ENCODE peak calls at places on chromosome 20, in seven cellular contexts. R is trophoblast cell, E is foreskin keratinocyte, V is ovary, X is hepatocyte, M is H9, P is mesendoderm. J is an unnamed sample.

GRCh38 chr20:56454754-56455153 is 13.7 kb upstream of the RTF2 start:
- DNase-seq in X (no peak), E (no peak), R (no peak), P (no peak), M (no peak), V (no peak), J (no peak)

GRCh38 chr20:37417146-37417856 is 71.4 kb downstream of the SRC start:
- DNase-seq in E (no peak), V (no peak), R (no peak), X (no peak), M (no peak), P (no peak), J (no peak)

GRCh38 chr20:13800728-13801134 is 15.9 kb downstream of the NDUFAF5 start:
- DNase-seq in V (peak; percentile 92), E (peak; percentile 89), R (no peak), M (no peak), P (no peak), X (peak; percentile 55), J (no peak)

GRCh38 chr20:47795214-47795667 is 10.0 kb upstream of the SULF2 start:
- DNase-seq in X (no peak), R (no peak), E (no peak), V (no peak), P (no peak), M (no peak), J (no peak)

GRCh38 chr20:59994697-59995122 is 36.5 kb downstream of the CDH26 start:
- DNase-seq in P (peak; percentile 94), V (no peak), M (peak; percentile 96), E (peak; percentile 91), X (peak; percentile 72), R (peak; percentile 33), J (peak; percentile 61)

GRCh38 chr20:61268024-61268423 is 16.0 kb downstream of the CDH4 start:
- DNase-seq in P (no peak), E (no peak), V (no peak), X (no peak), R (no peak), M (no peak), J (no peak)

GRCh38 chr20:12482661-12483060 is 526.1 kb upstream of the SPTLC3 start:
- DNase-seq in R (no peak), X (peak; percentile 15), P (no peak), V (no peak), M (no peak), E (no peak), J (no peak)

GRCh38 chr20:13142143-13142542 is 78.9 kb upstream of the ISM1 start:
- DNase-seq in X (no peak), M (no peak), P (peak; percentile 22), R (no peak), V (no peak), E (no peak), J (no peak)

GRCh38 chr20:19909696-19910095 is 107.5 kb upstream of the NAA20 start:
- DNase-seq in M (no peak), V (no peak), P (no peak), R (no peak), X (no peak), E (no peak), J (no peak)

GRCh38 chr20:16675165-16675564 is 54.7 kb upstream of the SNRPB2 start:
- DNase-seq in X (no peak), R (no peak), E (no peak), V (no peak), P (no peak), M (no peak), J (no peak)

GRCh38 chr20:53502820-53503219 is 90.8 kb downstream of the ZNF217 start:
- DNase-seq in E (no peak), V (no peak), M (no peak), P (no peak), X (no peak), R (no peak), J (no peak)

GRCh38 chr20:53571555-53572286 is 21.9 kb downstream of the ZNF217 start:
- DNase-seq in M (peak; percentile 11), V (no peak), P (no peak), E (no peak), X (no peak), R (no peak), J (no peak)

GRCh38 chr20:45041464-45042337 is 59.2 kb downstream of the KCNS1 start:
- DNase-seq in R (peak; percentile 90), V (no peak), E (peak; percentile 80), X (peak; percentile 18), P (peak; percentile 96), M (peak; percentile 64), J (peak; percentile 13)

GRCh38 chr20:45059022-45059728 is 41.8 kb downstream of the KCNS1 start:
- DNase-seq in P (no peak), E (no peak), M (no peak), V (no peak), X (no peak), R (no peak), J (no peak)

GRCh38 chr20:38426006-38426405 is 9.1 kb downstream of the SNHG17 start:
- DNase-seq in R (no peak), X (peak; percentile 37), M (no peak), P (no peak), V (no peak), E (no peak), J (no peak)

GRCh38 chr20:35467339-35468224 is 12.2 kb downstream of the CEP250 start:
- DNase-seq in X (peak; percentile 39), M (no peak), R (no peak), V (peak; percentile 74), E (no peak), P (peak; percentile 54), J (no peak)

GRCh38 chr20:46883847-46884246 is 10.8 kb upstream of the EYA2 start:
- DNase-seq in P (no peak), M (no peak), E (no peak), V (no peak), X (no peak), R (no peak), J (no peak)

GRCh38 chr20:45861157-45862075 is 4.0 kb downstream of the ZSWIM3 start:
- DNase-seq in E (no peak), M (no peak), R (no peak), X (no peak), P (no peak), V (no peak), J (no peak)

GRCh38 chr20:20733943-20734342 is 21.5 kb upstream of the RALGAPA2 start:
- DNase-seq in R (no peak), E (no peak), X (no peak), V (no peak), P (no peak), M (no peak), J (no peak)

DNA sequence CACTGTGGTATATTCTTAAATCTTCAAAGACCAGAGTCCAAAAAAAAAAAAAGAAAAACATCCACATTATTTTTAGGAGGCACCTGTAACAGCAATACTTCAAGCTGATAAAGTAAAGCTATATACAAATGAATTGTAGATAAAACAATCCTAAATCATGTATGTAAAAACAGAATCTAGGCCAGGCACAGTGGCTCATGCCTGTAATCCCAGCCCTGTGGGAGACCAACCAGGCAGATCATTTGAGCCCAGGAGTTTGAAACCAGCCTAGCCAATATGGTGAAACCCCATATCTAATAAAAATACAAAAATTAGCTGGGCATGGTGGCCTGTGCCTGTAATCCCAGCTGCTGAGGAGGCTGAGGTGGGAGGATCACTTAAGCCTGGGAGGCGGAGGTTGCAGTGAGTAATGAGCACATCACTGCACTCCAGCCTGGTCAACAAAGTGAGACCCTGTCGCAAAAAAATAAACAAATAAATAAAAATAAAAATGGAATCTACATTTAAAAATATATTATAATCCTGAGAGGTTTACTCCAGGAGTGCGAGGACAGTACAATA is 7.3 kb downstream of the NAPB start:
- DNase-seq in V (no peak), E (no peak), X (no peak), P (no peak), R (no peak), M (no peak), J (no peak)
- H3K4me1 ChIP-seq in V (peaks cover 11% of the 10 kb centered on the region), E (peaks cover under 1% of the 10 kb centered on the region), X (peaks cover 7% of the 10 kb centered on the region), P (no peaks in the 10 kb centered on the region), R (no peaks in the 10 kb centered on the region), M (no peaks in the 10 kb centered on the region), J (no peaks in the 10 kb centered on the region)

GRCh38 chr20:50339196-50339901 is 148.7 kb downstream of the CEBPB start:
- DNase-seq in V (peak; percentile 53), R (no peak), X (no peak), P (no peak), E (no peak), M (no peak), J (no peak)
- H3K4me1 ChIP-seq in V (no peaks in the 10 kb centered on the region), R (peaks cover 4% of the 10 kb centered on the region), X (peaks cover 12% of the 10 kb centered on the region), P (no peaks in the 10 kb centered on the region), E (peaks cover 7% of the 10 kb centered on the region), M (no peaks in the 10 kb centered on the region), J (peaks cover 19% of the 10 kb centered on the region)

GRCh38 chr20:32464401-32465091 is 106.4 kb downstream of the ASXL1 start:
- DNase-seq in V (no peak), M (no peak), P (no peak), E (no peak), X (no peak), R (no peak), J (no peak)

GRCh38 chr20:32465092-32465900 is 107.2 kb downstream of the ASXL1 start:
- DNase-seq in V (peak; percentile 46), E (no peak), M (no peak), R (peak; percentile 30), X (peak; percentile 94), P (no peak), J (no peak)

GRCh38 chr20:32461836-32462600 is 103.9 kb downstream of the ASXL1 start:
- DNase-seq in X (no peak), M (no peak), R (no peak), P (no peak), V (no peak), E (no peak), J (no peak)

GRCh38 chr20:32462900-32463641 is 104.9 kb downstream of the ASXL1 start:
- DNase-seq in P (no peak), E (no peak), V (no peak), M (no peak), R (no peak), X (no peak), J (no peak)

GRCh38 chr20:32463642-32464400 is 105.7 kb downstream of the ASXL1 start:
- DNase-seq in R (no peak), P (no peak), V (no peak), X (peak; percentile 65), M (no peak), E (no peak), J (no peak)
- H3K4me1 ChIP-seq in R (no peaks in the 10 kb centered on the region), P (no peaks in the 10 kb centered on the region), V (peaks cover 9% of the 10 kb centered on the region), X (peaks cover 58% of the 10 kb centered on the region), M (no peaks in the 10 kb centered on the region), E (no peaks in the 10 kb centered on the region), J (peaks cover 28% of the 10 kb centered on the region)

GRCh38 chr20:33669224-33669623 is 2.5 kb downstream of the ACTL10 start:
- DNase-seq in E (no peak), P (no peak), R (no peak), M (no peak), V (no peak), X (no peak), J (no peak)
- H3K4me1 ChIP-seq in E (no peaks in the 10 kb centered on the region), P (peaks cover 10% of the 10 kb centered on the region), R (peaks cover 16% of the 10 kb centered on the region), M (peaks cover 4% of the 10 kb centered on the region), V (peaks cover 15% of the 10 kb centered on the region), X (peaks cover 19% of the 10 kb centered on the region), J (peaks cover 26% of the 10 kb centered on the region)

GRCh38 chr20:48819089-48819488 is 8.7 kb downstream of the PREX1 start:
- DNase-seq in P (no peak), E (no peak), M (no peak), R (no peak), V (no peak), X (no peak), J (no peak)
- H3K4me1 ChIP-seq in P (peaks cover 1% of the 10 kb centered on the region), E (peaks cover 7% of the 10 kb centered on the region), M (no peaks in the 10 kb centered on the region), R (peaks cover 2% of the 10 kb centered on the region), V (peaks cover 3% of the 10 kb centered on the region), X (no peaks in the 10 kb centered on the region), J (peaks cover 1% of the 10 kb centered on the region)